ENCODE peak calls at places on chromosomes 2 and 18, in four cellular contexts. B, L, Q and A are unnamed samples. For H3K4me1, the result is how much of the 10 kb centered on the place peaks cover.

GRCh38 chr2:88281302-88282217 is 111.4 kb downstream of the THNSL2 start:
- DNase-seq in B (no peak), L (no peak), Q (no peak), A (no peak)

GRCh38 chr2:225010804-225011203 is 31.5 kb downstream of the DOCK10 start:
- DNase-seq in B (no peak), L (peak), Q (peak), A (peak)

GRCh38 chr2:220144411-220144810 is 517.0 kb downstream of the SLC4A3 start:
- DNase-seq in B (no peak), L (peak), Q (no peak), A (no peak)

GRCh38 chr2:22124003-22124402 is 1000.2 kb downstream of the TDRD15 start:
- DNase-seq in B (no peak), L (peak), Q (no peak), A (no peak)

GRCh38 chr18:30588673-30589164 is 453.8 kb downstream of the DSC3 start:
- DNase-seq in B (no peak), L (no peak), Q (no peak), A (no peak)

GRCh38 chr18:58243401-58243800 is 199.4 kb downstream of the NEDD4L start:
- DNase-seq in B (no peak), L (no peak), Q (no peak), A (no peak)

GRCh38 chr2:27832396-27832795 is 57.8 kb downstream of the RBKS start:
- DNase-seq in B (no peak), L (peak), Q (peak), A (no peak)

GRCh38 chr2:171165967-171166327 is 5.3 kb upstream of the TLK1 start:
- DNase-seq in B (no peak), L (no peak), Q (no peak), A (no peak)

GRCh38 chr2:39216495-39217191 is 27.1 kb downstream of the CDKL4 start:
- DNase-seq in B (no peak), L (no peak), Q (no peak), A (no peak)

GRCh38 chr2:183162362-183162761 is 38.1 kb downstream of the NUP35 start:
- DNase-seq in B (no peak), L (peak), Q (no peak), A (no peak)

GRCh38 chr2:102615620-102616436 is 3.5 kb upstream of the SLC9A2 start:
- DNase-seq in B (peak), L (peak), Q (peak), A (peak)

DNA sequence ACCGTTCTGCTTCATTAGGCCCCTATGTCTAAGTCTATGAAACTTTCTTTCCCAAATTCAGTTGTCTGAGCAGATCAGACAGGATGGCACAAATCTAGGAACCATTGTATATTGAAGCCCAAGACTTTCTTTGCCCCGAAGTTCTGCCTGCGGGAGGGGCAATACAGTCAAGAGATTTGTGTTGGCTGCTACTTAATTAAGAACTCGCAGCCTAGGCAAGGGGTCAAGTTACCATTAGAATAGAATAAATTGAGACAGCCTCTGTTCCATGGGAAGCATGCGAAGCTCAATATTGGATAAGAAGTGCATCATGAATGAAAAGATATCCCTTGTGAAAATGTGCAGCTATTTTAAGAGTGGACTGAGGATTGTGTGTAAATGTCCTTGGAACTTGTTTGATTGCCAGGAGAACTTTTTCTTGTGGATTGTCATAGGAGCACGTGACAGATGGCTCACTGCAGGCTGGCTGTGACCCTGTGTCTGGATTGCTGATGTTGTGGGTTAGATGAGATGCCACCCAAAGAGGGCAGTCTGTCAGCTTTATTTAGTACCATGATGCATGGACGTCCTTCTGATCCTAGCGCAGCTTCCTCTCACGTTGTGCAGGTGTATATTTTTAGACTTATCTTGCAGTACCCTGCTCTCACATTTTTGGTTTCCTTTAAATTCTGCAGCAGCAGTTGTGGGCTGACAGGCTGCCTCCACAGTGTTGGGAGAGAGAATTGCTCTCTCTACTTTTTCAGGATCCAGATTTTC is 30.9 kb downstream of the HAUS1 start:
- DNase-seq in B (no peak), L (no peak), Q (no peak), A (no peak)
- H3K4me3 ChIP-seq in B (no peak), L (no peak), Q (no peak), A (no peak)

GRCh38 chr2:223469270-223470057 is 132.7 kb downstream of the SCG2 start:
- DNase-seq in B (peak), L (peak), Q (no peak), A (no peak)
- H3K27ac ChIP-seq in B (no peak), L (peak), Q (no peak), A (no peak)

DNA sequence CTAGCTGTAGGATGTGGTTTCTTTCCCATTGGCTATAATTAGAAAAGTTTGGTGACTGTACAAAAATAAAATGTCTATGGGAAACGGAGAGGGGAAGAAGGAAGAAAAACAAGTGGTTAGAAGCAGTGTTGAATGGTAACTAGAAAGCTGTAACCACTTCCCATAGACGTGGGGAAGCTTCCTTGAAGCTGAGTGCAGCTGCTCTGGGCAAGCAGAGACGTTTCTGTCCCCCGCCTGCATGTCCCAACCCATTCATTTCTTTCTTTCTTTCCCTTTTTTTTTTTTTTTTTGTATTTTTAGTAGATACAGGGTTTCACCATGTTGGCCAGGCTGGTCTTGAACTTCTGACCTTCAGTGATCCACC is 367.8 kb upstream of the HS6ST1 start:
- DNase-seq in B (no peak), L (no peak), Q (no peak), A (no peak)
- H3K4me1 ChIP-seq in B (under half), L (under half), Q (under half), A (under half)

DNA sequence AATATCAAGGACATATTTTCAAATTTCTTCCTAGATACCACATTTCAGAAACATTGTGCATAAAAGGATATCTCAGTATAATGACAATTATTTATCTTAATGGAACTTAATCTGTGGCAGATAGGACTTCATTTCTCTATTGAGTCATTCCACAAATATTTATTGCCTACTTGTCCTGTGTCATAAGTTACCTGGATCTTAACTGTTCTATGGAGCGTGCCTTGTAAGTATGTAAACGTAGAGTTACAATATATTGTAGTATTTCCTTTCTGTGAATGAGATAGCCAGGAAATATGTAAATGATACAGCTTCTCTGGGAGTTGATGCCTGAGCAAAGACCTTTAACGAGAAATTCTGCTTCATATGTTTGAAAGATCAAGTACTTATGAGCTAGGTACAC is 2.5 kb downstream of the AGFG1 start:
- DNase-seq in B (no peak), L (no peak), Q (no peak), A (no peak)
- H3K4me3 ChIP-seq in B (peak), L (peak), Q (no peak), A (no peak)

DNA sequence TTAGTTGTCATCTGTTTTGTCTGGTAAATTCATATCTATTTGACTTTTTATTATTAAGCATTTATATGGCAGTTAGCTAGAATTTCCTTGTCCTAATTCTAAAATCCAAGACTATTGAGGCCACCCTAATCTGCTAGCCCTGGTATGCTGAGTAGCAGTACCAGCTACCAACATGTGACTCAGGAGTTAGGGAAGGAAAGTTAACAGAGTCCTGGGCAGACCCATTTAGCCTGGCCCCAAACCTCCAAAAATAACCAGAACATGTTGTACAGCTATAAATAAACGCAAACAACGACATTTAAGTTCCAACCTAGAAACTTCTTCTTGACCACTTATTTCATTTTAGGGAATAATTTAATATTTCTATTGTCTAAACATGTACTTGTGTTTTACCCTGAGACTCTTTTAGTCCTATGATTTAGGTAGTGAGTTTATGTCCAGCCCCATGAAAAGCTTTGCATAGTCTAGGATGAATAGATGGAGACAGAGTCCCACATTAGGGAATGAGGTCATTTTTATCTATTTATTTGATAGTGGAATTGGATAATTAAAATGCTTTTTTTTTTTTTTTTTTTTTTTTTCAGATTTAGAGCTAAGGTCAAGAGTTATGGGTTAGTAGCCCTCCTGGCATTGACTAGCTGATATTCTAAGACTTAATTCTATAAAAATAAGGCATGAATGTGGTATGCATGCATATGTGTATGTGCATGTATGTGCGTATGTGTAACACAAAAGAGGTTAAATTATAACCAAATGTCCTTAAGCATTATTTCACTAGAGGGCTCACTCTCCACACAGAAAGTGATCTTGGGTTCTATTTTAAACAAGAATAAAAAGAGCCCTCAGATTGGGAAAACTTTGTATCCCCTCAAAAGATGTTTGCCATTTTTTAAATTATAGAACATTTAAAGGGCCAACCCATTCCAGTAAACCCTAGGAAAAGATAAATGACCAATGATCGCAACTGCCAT is 160.0 kb upstream of the MAPRE2 start:
- DNase-seq in B (no peak), L (peak), Q (peak), A (no peak)
- H3K27ac ChIP-seq in B (no peak), L (no peak), Q (no peak), A (no peak)

GRCh38 chr2:43082878-43083261 is 143.5 kb downstream of the ZFP36L2 start:
- DNase-seq in B (peak), L (no peak), Q (no peak), A (no peak)
- H3K4me1 ChIP-seq in B (under half), L (half or more), Q (under half), A (half or more)

GRCh38 chr18:3211236-3211992 is 8.4 kb downstream of the MYOM1 start:
- DNase-seq in B (no peak), L (peak), Q (no peak), A (peak)
- H3K4me3 ChIP-seq in B (no peak), L (no peak), Q (no peak), A (no peak)

GRCh38 chr2:205703471-205703870 is 21.2 kb downstream of the NRP2 start:
- DNase-seq in B (no peak), L (no peak), Q (no peak), A (no peak)

GRCh38 chr2:205702576-205702975 is 20.3 kb downstream of the NRP2 start:
- DNase-seq in B (no peak), L (no peak), Q (peak), A (no peak)

GRCh38 chr2:205706769-205707375 is 24.6 kb downstream of the NRP2 start:
- DNase-seq in B (peak), L (peak), Q (peak), A (peak)

GRCh38 chr2:205705511-205706397 is 23.5 kb downstream of the NRP2 start:
- DNase-seq in B (no peak), L (no peak), Q (no peak), A (no peak)

DNA sequence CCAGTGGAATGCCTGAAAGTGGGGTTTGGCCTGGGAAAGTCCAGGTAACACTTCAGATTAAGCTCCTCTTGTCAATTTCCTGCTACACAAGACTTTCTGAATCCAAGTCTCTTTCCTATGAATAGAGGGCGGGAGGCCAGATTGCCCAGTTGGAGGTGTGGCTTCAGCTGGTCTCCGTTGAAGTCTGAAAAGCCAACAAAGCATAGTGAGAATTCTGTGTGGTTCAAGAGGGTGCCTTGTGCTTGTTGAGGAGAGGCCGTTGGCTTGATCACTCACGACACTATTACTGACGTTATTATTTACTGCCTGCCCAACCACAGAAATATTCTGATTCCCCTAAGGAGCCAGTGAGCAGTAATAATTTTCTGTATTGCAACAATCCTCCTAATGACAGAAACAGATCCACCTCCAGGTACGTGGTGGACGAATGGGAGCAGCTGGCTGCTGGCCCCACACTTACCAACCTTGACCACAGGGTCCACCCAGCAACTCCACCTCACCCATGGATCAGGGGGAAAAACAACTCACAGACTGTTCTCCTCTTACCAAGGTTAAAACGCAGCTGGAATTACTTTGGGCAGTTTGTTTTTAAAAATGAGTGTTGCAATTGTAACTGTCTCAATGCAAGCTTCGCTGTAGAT is 21.9 kb downstream of the NRP2 start:
- DNase-seq in B (no peak), L (no peak), Q (peak), A (no peak)
- H3K27ac ChIP-seq in B (no peak), L (peak), Q (peak), A (peak)

GRCh38 chr2:42203792-42204191 is 34.6 kb downstream of the EML4 start:
- DNase-seq in B (no peak), L (no peak), Q (no peak), A (no peak)
- H3K4me1 ChIP-seq in B (under half), L (under half), Q (under half), A (under half)